ENCODE peak calls at places on chromosomes 2 and 18, in four cellular contexts. G is fibroblast of lung, H is neural progenitor cell, E is GM12878. R is an unnamed sample.

GRCh38 chr2:64975232-64975791 is 13.9 kb upstream of the SLC1A4 start:
- DNase-seq in H (no peak), G (peak), E (no peak), R (no peak)

GRCh38 chr2:232489516-232490220 is 2.0 kb upstream of the ECEL1 start:
- DNase-seq in G (no peak), H (no peak), E (no peak), R (no peak)

GRCh38 chr2:241546771-241547498 is 11.6 kb upstream of the BOK start:
- DNase-seq in H (peak), G (peak), E (no peak), R (peak)

GRCh38 chr18:50057009-50057408 is 137.9 kb downstream of the MYO5B start:
- DNase-seq in G (no peak), E (no peak), H (no peak), R (no peak)

GRCh38 chr2:111702119-111702808 is 181.7 kb downstream of the ANAPC1 start:
- DNase-seq in G (peak), E (no peak), H (peak), R (peak)

GRCh38 chr2:74104839-74105238 is 42.9 kb downstream of the BOLA3 start:
- DNase-seq in E (no peak), H (no peak), G (peak), R (no peak)

GRCh38 chr2:234032301-234032856 is 18.1 kb upstream of the SPP2 start:
- DNase-seq in E (no peak), H (no peak), G (peak), R (no peak)

GRCh38 chr2:53515435-53516332 is 251.9 kb upstream of the CHAC2 start:
- DNase-seq in H (peak), E (no peak), G (no peak), R (no peak)

DNA sequence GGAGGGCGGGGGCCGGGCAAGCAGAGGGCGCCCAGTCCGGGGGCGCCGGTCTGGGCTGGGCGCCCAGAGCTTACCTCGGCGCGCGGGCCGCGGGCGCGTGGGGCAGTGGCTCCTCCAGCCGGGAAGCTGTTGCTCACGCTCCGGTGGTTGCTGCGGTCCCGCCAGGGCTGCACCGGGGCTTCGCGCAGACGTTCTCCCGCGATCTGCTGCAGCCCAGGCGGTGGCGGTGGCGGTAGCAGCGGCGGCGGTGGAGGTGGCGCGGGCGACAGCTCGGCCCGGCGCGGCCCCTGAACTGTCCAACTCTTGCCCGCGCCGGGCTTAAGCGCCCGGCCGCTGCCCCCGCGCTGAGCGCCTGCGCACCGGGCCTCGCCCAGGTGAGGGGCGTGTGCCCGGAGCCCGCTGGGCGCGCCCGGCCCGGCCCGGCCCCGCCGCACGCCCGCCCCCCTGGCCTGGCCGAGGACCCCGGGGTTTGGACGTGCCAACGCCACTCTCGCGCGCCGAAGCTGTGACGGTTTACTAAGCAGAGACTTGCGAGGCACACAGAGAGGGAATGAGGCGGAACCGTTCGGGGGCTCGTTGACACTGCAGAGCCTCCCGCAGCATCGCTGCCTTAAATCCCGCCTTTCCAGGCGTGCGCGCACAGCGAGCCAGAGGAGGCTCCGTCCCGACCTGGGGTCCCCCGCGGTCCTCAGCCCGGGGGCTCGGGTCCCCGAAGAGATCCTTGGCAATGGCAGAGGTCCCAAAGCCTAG is at the start of gene ZNF385B:
- DNase-seq in H (peak), G (peak), E (no peak), R (peak)
- TF ChIP-seq EZH2 in H (no peak), G (peak), E (no peak), R (no peak)

GRCh38 chr2:226463154-226463553 is 336.5 kb downstream of the IRS1 start:
- DNase-seq in H (no peak), G (no peak), E (no peak), R (no peak)

GRCh38 chr2:226466589-226466988 is 333.0 kb downstream of the IRS1 start:
- DNase-seq in H (peak), G (no peak), E (no peak), R (peak)

GRCh38 chr2:226466124-226466523 is 333.5 kb downstream of the IRS1 start:
- DNase-seq in E (no peak), H (no peak), G (no peak), R (no peak)

GRCh38 chr2:226461981-226462380 is 337.6 kb downstream of the IRS1 start:
- DNase-seq in H (no peak), G (no peak), E (no peak), R (no peak)

GRCh38 chr2:226464380-226464779 is 335.2 kb downstream of the IRS1 start:
- DNase-seq in G (no peak), H (no peak), E (no peak), R (no peak)
- TF ChIP-seq EZH2 in G (no peak), H (no peak), E (no peak), R (no peak)

GRCh38 chr18:12908706-12909105 is 24.7 kb upstream of the PTPN2 start:
- DNase-seq in G (peak), E (no peak), H (no peak), R (no peak)

GRCh38 chr18:12911025-12911927 is 27.2 kb upstream of the PTPN2 start:
- DNase-seq in E (no peak), G (peak), H (no peak), R (peak)

GRCh38 chr18:12907258-12907925 is 23.4 kb upstream of the PTPN2 start:
- DNase-seq in G (peak), E (no peak), H (peak), R (no peak)

GRCh38 chr18:12906773-12907172 is 22.7 kb upstream of the PTPN2 start:
- DNase-seq in G (no peak), E (no peak), H (no peak), R (no peak)

DNA sequence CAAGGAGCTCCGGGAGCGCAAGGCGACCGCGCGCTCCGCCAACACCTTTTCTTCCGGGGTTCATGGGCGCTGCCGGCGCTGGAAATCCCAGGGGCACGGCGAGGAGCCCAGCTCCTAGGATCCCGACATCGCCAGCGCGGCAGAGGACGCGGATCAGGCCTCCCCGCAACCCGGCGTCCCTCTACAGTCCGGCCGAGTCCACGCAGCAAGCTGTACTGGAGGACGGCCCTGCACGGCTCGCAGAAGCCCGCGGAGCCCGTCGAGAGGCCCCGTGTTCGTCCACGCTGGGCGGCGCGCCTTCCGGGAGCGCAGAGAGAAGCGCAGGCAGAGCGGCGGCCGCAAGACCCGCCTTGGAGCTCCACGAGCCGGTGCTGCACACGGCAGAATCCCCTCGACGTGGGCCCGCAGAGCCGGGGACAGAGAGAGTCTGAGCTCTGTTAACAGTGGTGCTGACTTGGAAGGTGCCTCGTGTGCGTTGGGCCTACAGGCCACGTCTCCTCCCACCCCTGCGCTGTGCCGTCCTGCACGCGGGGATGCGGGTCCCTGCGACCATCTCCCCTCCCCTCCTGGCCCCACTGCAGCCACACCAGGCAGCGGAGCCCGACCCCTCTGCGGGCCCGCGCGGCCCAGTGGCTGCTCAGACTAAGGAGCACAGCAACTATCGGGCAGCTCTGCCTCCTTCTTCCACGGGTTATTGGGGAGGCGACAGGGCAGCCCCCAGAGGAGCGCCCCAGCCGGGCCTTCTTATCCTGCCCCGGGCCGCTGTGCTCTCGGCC is 28.1 kb upstream of the PTPN2 start:
- DNase-seq in E (no peak), G (no peak), H (no peak), R (no peak)
- TF ChIP-seq EZH2 in E (no peak), G (no peak), H (no peak), R (no peak)

GRCh38 chr2:467892-468630 is 180.2 kb upstream of the ALKAL2 start:
- DNase-seq in G (no peak), E (no peak), H (peak), R (no peak)
- TF ChIP-seq EZH2 in G (no peak), E (no peak), H (peak), R (peak)

GRCh38 chr2:240191001-240191400 is 50.5 kb upstream of the OTOS start:
- DNase-seq in H (no peak), E (no peak), G (no peak), R (no peak)
- TF ChIP-seq EZH2 in H (no peak), E (no peak), G (no peak), R (no peak)

DNA sequence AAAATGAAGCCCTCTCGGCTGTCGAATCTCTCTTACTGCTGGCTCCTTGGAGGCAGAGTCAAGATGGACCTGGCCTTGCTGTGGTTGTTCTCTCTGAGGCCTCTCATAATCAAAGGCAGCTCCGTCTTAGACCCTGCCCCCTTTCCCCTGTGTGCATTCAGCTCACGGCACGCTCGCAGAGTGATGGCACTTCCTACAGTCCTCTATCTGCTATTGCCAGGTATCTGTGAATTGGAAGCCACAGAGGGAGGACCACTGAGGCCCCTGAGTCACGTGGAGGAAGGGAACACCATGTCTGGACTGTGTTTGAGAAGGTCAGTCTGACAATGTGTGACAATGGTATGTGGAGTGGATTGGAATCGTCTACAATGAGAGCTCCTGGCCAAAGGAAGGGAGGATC is 132.1 kb downstream of the UXS1 start:
- DNase-seq in G (no peak), H (no peak), E (no peak), R (no peak)
- TF ChIP-seq EZH2 in G (no peak), H (no peak), E (no peak), R (no peak)

DNA sequence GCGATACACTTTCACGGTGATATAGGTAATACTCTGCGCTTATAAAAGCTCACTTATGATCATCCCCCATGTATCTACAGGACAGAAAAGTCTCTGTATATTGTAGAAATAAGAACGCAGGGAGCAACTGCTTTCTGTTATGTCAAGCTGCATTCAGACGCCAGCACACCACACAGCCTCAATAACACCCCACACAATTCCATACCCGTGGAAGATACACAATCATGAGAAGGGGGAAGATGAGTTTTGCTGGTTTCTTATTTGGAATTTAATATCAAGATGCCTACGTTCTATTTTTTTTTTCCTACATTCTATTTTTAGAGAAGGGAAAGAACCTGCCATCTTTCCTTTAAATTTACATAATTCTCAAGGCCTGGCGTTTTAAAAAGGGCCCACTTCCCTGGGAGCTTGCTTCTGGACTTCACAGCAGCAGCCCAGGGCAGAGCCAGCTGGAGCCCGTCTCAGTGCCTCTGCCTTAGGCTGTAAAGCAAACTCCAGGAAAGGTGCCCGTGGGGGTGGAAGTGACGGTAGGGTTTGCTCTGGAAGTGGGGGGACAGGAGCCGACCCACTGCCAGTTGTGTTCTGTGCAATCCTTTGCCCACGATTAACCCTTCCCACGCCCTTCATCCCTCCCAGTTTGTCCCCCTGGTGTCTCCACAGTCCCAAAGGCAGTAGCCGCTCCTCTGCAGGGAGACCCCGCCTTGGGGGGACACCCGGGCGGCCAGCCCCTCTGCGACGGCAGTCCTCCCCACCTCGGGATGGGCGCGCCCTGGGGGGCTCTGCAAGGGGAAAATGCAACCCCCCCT is 5.3 kb downstream of the PTGR3 start:
- DNase-seq in G (peak), E (no peak), H (no peak), R (peak)
- TF ChIP-seq EZH2 in G (no peak), E (no peak), H (no peak), R (no peak)

GRCh38 chr2:172376505-172377125 is 50.8 kb upstream of the ITGA6 start:
- DNase-seq in H (no peak), G (peak), E (no peak), R (no peak)

GRCh38 chr2:172377408-172377807 is 50.0 kb upstream of the ITGA6 start:
- DNase-seq in E (no peak), G (no peak), H (no peak), R (no peak)

GRCh38 chr2:172375247-172375646 is 52.1 kb upstream of the ITGA6 start:
- DNase-seq in H (no peak), E (no peak), G (peak), R (no peak)

GRCh38 chr2:172381275-172381608 is 46.1 kb upstream of the ITGA6 start:
- DNase-seq in E (no peak), G (no peak), H (no peak), R (no peak)

DNA sequence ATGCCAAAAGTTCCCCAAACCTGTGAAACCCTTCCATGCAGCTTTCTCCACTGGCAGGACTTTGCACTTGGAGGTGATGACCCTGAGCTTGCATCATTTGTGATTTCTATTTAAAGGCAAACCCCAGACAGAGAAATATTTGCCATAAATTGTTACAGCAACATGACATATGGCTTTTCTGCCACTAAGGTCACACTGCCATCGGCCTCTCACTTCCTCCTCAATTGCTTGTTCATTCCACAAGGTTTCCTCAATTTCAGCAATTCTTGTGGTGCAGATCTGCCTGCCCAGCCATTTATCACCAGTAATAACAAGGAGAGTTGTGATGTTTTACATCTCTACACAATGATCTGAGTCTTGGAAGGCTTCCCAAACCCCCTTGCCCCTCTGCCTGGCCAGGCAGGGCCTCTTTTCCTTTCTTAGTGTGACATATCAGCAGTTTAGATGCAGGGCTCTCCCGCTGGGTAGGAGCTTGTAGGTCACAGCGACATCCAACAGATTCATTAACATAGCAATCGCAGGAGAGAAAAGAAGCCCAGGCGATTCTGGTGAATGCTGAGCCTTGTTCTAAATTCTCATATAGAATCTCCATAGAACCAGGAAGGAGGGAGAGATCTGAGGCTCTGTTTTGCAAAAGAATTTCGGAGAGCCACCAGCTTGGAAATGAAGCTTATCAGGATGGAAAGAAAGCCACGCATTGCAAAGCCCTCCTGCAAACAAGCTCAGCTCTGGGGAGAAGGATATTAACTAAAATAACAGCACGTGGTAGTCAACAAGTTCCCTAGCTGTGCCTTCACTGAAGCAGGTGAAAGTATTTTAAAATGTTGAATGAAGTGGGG is 46.7 kb upstream of the ITGA6 start:
- DNase-seq in G (peak), E (no peak), H (peak), R (no peak)
- TF ChIP-seq EZH2 in G (no peak), E (no peak), H (no peak), R (no peak)

GRCh38 chr2:176129013-176129796 is at the start of gene HOXD8:
- DNase-seq in E (no peak), G (peak), H (peak), R (peak)

GRCh38 chr2:176128172-176129012 is 1.1 kb upstream of the HOXD8 start:
- DNase-seq in G (no peak), H (peak), E (no peak), R (no peak)

GRCh38 chr2:176125215-176126054 is 2.9 kb downstream of the HOXD9 start:
- DNase-seq in E (no peak), G (no peak), H (no peak), R (no peak)

GRCh38 chr2:176127769-176128072 is 1.8 kb upstream of the HOXD8 start:
- DNase-seq in G (no peak), H (no peak), E (no peak), R (no peak)

DNA sequence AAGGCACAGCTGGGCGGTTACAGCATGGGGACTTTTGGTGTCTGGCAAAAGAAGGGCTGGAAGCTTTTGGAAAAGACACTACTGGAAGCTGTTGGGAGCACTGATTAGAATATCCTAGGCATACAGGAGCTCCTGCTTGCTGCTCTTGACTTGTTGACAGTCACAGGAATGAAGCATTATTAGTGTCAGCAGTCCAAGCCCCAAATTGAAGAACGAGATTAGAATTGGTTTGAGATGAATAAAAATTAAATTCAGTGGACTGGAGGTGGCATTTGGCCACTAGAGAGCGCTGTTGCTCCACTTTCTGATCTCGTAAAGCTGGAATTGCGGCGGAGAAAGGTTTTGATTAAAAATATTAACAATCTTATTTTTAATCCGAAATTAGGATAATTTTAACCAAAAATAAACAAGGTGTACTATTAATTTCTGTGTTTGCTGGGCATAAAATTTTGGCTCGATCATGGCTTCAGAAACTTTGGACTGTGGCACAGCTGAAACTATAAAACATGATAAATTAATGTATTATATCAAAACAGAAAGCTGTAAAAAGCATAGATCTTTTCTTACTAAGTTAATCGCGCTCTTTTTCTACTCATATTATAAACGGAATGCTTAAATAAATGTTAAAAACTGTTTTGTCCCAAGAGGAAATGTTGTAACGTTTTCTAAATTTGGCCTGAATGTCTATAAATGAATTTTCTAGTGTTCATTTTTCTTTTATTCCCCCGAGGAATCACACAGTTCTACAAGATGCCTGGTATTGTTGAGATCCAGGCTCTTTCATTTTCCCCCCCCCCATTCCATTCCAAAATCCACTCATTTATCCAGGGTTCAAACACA is 2.4 kb upstream of the HOXD8 start:
- DNase-seq in H (peak), G (peak), E (no peak), R (peak)
- TF ChIP-seq EZH2 in H (no peak), G (no peak), E (no peak), R (no peak)